ENCODE peak calls at places on chromosome 1, in four cellular contexts. X, P, H and F are unnamed samples.

GRCh38 chr1:118960026-118960561 is 28.0 kb downstream of the TBX15 start:
- DNase-seq in H (no peak), P (no peak), X (no peak), F (no peak)

GRCh38 chr1:35220976-35221375 is 28.0 kb upstream of the SFPQ start:
- DNase-seq in H (peak), P (no peak), X (no peak), F (no peak)

GRCh38 chr1:115641762-115642167 is at the start of gene VANGL1:
- DNase-seq in X (peak), H (peak), P (peak), F (peak)

GRCh38 chr1:9196129-9197040 is 38.2 kb upstream of the H6PD start:
- DNase-seq in X (peak), H (peak), P (peak), F (peak)

GRCh38 chr1:27789511-27790154 is 16.6 kb downstream of the STX12 start:
- DNase-seq in X (no peak), P (no peak), H (peak), F (no peak)

GRCh38 chr1:55958498-55958897 is 620.9 kb downstream of the PLPP3 start:
- DNase-seq in H (no peak), X (no peak), P (no peak), F (no peak)

GRCh38 chr1:20682571-20683236 is 21.5 kb upstream of the DDOST start:
- DNase-seq in H (no peak), X (no peak), P (no peak), F (no peak)

GRCh38 chr1:212759683-212760082 is 31.9 kb downstream of the NSL1 start:
- DNase-seq in P (no peak), H (no peak), X (no peak), F (no peak)

GRCh38 chr1:115545791-115546733 is 95.7 kb upstream of the VANGL1 start:
- DNase-seq in P (peak), H (peak), X (peak), F (peak)